ENCODE peak calls at places on chromosomes 12 and 14, in five cellular contexts. D, H, B, N and G are unnamed samples.

GRCh38 chr14:20714593-20715250 is 26.2 kb downstream of the ANG start:
- DNase-seq in D (no peak), H (peak; percentile 90), B (no peak), N (peak; percentile 88), G (no peak)

GRCh38 chr12:129195081-129195480 is 341.8 kb downstream of the GLT1D1 start:
- DNase-seq in B (no peak), N (no peak), H (no peak), D (no peak), G (no peak)

GRCh38 chr12:54471793-54472192 is 1.6 kb downstream of the GTSF1 start:
- DNase-seq in D (no peak), H (no peak), N (no peak), B (no peak), G (no peak)

GRCh38 chr14:68814376-68815287 is 21.8 kb upstream of the ZFP36L1 start:
- DNase-seq in N (no peak), B (peak; percentile 66), H (peak; percentile 50), D (peak; percentile 62), G (no peak)

GRCh38 chr14:50064993-50065392 is 51.4 kb downstream of the VCPKMT start:
- DNase-seq in B (peak; percentile 87), H (peak; percentile 75), N (no peak), D (peak; percentile 57), G (no peak)

GRCh38 chr12:76030378-76031080 is 1.0 kb downstream of the PHLDA1 start:
- DNase-seq in H (peak; percentile 32), N (no peak), D (peak; percentile 17), B (peak; percentile 67), G (no peak)

GRCh38 chr14:22225526-22226133 is 363.4 kb downstream of the DAD1 start:
- DNase-seq in B (no peak), N (no peak), H (no peak), D (no peak), G (no peak)

GRCh38 chr14:70640938-70641547 is 673 bp upstream of the TTC9 start:
- DNase-seq in H (no peak), B (peak; percentile 65), N (no peak), D (peak; percentile 41), G (no peak)

GRCh38 chr12:110689601-110690430 is 901 bp upstream of the HVCN1 start:
- DNase-seq in H (no peak), N (no peak), B (peak; percentile 85), D (peak; percentile 32), G (no peak)

GRCh38 chr14:26761532-26761931 is 163.7 kb upstream of the NOVA1 start:
- DNase-seq in N (no peak), H (no peak), D (no peak), B (no peak), G (no peak)

GRCh38 chr12:102120886-102121285 is 903 bp downstream of the PARPBP start:
- DNase-seq in N (no peak), D (no peak), B (peak; percentile 28), H (no peak), G (no peak)

GRCh38 chr14:90111895-90112534 is 50.2 kb downstream of the KCNK13 start:
- DNase-seq in N (no peak), H (no peak), B (no peak), D (no peak), G (no peak)

GRCh38 chr14:70130498-70130897 is 58.3 kb downstream of the SLC8A3 start:
- DNase-seq in H (no peak), B (no peak), D (no peak), N (no peak), G (no peak)

GRCh38 chr14:96592591-96593388 is 90.6 kb downstream of the PAPOLA start:
- DNase-seq in N (peak; percentile 73), B (peak; percentile 72), D (peak; percentile 40), H (no peak), G (no peak)

GRCh38 chr14:104317500-104317805 is 179.1 kb downstream of the KIF26A start:
- DNase-seq in N (peak; percentile 63), D (no peak), B (no peak), H (no peak), G (no peak)

GRCh38 chr14:24063263-24063836 is 8.0 kb upstream of the CPNE6 start:
- DNase-seq in D (no peak), N (no peak), H (no peak), B (no peak), G (no peak)

GRCh38 chr12:27177716-27178115 is 66.4 kb upstream of the STK38L start:
- DNase-seq in B (no peak), D (no peak), H (no peak), N (no peak), G (no peak)

GRCh38 chr12:117172168-117172567 is 18.1 kb downstream of the FBXO21 start:
- DNase-seq in N (no peak), B (no peak), D (no peak), H (no peak), G (no peak)

GRCh38 chr14:91417983-91418386 is 365 bp upstream of the CCDC88C start:
- DNase-seq in D (peak; percentile 60), B (peak; percentile 64), H (no peak), N (no peak), G (no peak)

GRCh38 chr12:67663121-67663520 is 14.6 kb downstream of the DYRK2 start:
- DNase-seq in N (no peak), H (no peak), D (no peak), B (no peak), G (no peak)

GRCh38 chr12:124687695-124688301 is 120.4 kb upstream of the NCOR2 start:
- DNase-seq in B (peak; percentile 39), D (no peak), N (no peak), H (no peak), G (no peak)

GRCh38 chr12:121294151-121294889 is 2.2 kb downstream of the CAMKK2 start:
- DNase-seq in H (no peak), D (no peak), N (peak; percentile 69), B (no peak), G (no peak)

GRCh38 chr12:6839482-6840201 is 1.1 kb upstream of the GNB3 start:
- DNase-seq in N (no peak), B (no peak), D (no peak), H (no peak), G (no peak)

GRCh38 chr12:57579011-57579410 is 12.0 kb upstream of the PIP4K2C start:
- DNase-seq in N (peak; percentile 17), B (no peak), D (no peak), H (no peak), G (no peak)

GRCh38 chr12:65525501-65526141 is 247.1 kb downstream of the MSRB3 start:
- DNase-seq in B (no peak), D (no peak), H (no peak), N (no peak), G (no peak)

GRCh38 chr12:132222808-132223173 is 78.5 kb downstream of the NOC4L start:
- DNase-seq in B (no peak), N (no peak), D (no peak), H (no peak), G (no peak)

GRCh38 chr12:111056618-111057521 is 136.5 kb upstream of the MYL2 start:
- DNase-seq in H (no peak), B (peak; percentile 86), D (peak; percentile 55), N (no peak), G (peak; percentile 9)